ENCODE peak calls at places on chromosomes 11 and 22, in eight cellular contexts. R is neural crest cell, T is Caco-2, E is HFF-Myc, M is OCI-LY7, D is mammary epithelial cell, Y is body of pancreas, X is PC-3. U is an unnamed sample.
A peak's percentile ranks its signal among the peaks of the same experiment; 100 is the strongest.

GRCh38 chr11:111193924-111194490 is 51.5 kb upstream of the POU2AF2 start:
- DNase-seq in E (no peak), X (peak; percentile 53), R (no peak), T (no peak), M (no peak), D (peak; percentile 28), Y (no peak), U (no peak)

GRCh38 chr22:28799834-28800307 is 498 bp downstream of the XBP1 start:
- DNase-seq in T (no peak), R (peak; percentile 46), Y (peak; percentile 70), X (peak; percentile 35), M (peak; percentile 24), D (peak; percentile 51), E (no peak), U (peak; percentile 49)

GRCh38 chr22:50144005-50144614 is 26.4 kb upstream of the PANX2 start:
- DNase-seq in R (no peak), Y (no peak), E (no peak), D (no peak), T (no peak), X (no peak), M (no peak), U (no peak)

GRCh38 chr11:70876685-70877084 is 375.7 kb downstream of the SHANK2 start:
- DNase-seq in D (no peak), M (no peak), T (no peak), Y (peak; percentile 74), E (no peak), X (no peak), R (no peak), U (no peak)

GRCh38 chr11:27525824-27526516 is 19.4 kb upstream of the LIN7C start:
- DNase-seq in T (no peak), E (no peak), X (no peak), M (no peak), R (no peak), D (no peak), Y (no peak), U (no peak)

GRCh38 chr22:20152464-20152890 is 1.6 kb upstream of the CCDC188 start:
- DNase-seq in Y (no peak), D (no peak), R (no peak), T (no peak), E (no peak), M (no peak), X (no peak), U (no peak)

GRCh38 chr11:7592706-7593105 is 78.9 kb downstream of the PPFIBP2 start:
- DNase-seq in D (peak; percentile 95), E (no peak), Y (peak; percentile 77), X (peak; percentile 25), R (no peak), T (no peak), M (no peak), U (peak; percentile 89)

GRCh38 chr11:61919113-61919840 is 1.9 kb upstream of the RAB3IL1 start:
- DNase-seq in E (no peak), M (peak; percentile 19), X (no peak), D (no peak), R (no peak), Y (no peak), T (no peak), U (no peak)

GRCh38 chr11:106076421-106076922 is 675 bp downstream of the KBTBD3 start:
- DNase-seq in E (no peak), T (no peak), M (peak; percentile 22), D (no peak), R (no peak), X (peak; percentile 17), Y (peak; percentile 21), U (peak; percentile 45)

GRCh38 chr11:123386746-123387510 is 43.1 kb upstream of the GRAMD1B start:
- DNase-seq in R (no peak), M (peak; percentile 35), Y (no peak), D (peak; percentile 21), E (no peak), X (no peak), T (no peak), U (no peak)

GRCh38 chr11:81658722-81659121 is 1074.9 kb downstream of the FAM181B start:
- DNase-seq in R (no peak), M (peak; percentile 44), X (peak; percentile 38), D (peak; percentile 25), E (no peak), Y (no peak), T (peak; percentile 47), U (no peak)

GRCh38 chr11:120115272-120116000 is 22.5 kb downstream of the TRIM29 start:
- DNase-seq in Y (no peak), T (no peak), M (no peak), R (no peak), D (no peak), X (no peak), E (no peak), U (no peak)
- TF ChIP-seq CTCF in Y (no peak), T (no peak), M (no peak), R (no peak), D (peak; percentile 28), X (peak; percentile 24), E (no peak), U (no peak)

GRCh38 chr11:116073854-116074837 is 569.9 kb upstream of the CADM1 start:
- DNase-seq in T (peak; percentile 77), X (no peak), D (no peak), Y (no peak), R (peak; percentile 28), M (no peak), E (no peak), U (no peak)

GRCh38 chr11:116077092-116077491 is 572.9 kb upstream of the CADM1 start:
- DNase-seq in Y (no peak), X (no peak), T (no peak), D (no peak), R (no peak), M (no peak), E (no peak), U (no peak)

GRCh38 chr11:116079580-116079979 is 575.4 kb upstream of the CADM1 start:
- DNase-seq in X (no peak), M (no peak), D (no peak), R (no peak), T (no peak), Y (no peak), E (no peak), U (no peak)

GRCh38 chr11:116082256-116082655 is 578.0 kb upstream of the CADM1 start:
- DNase-seq in M (no peak), R (no peak), X (no peak), T (no peak), Y (no peak), E (no peak), D (no peak), U (no peak)

DNA sequence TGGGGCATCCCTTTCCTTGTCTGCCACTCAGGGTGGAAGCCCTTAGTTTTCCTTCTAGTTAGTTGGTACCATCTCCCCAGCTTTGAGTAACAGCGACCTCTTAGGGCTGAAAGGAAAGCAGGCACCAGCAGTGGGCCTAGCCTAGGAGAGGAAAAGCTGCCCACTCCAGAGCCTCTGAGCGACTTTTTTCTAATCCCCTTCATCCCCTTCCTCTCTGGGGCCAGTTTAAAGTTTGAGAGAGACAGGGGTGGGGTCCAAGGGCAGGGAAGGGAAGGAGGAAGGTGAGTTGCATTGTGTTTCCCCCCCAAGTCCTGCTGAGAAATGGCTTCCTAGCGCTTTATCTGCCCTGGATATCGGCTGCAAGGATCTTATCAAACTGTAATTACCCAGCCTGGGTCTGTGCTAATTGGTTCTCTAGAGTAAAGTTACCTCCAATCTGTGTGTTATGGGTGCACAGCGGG is 573.9 kb upstream of the CADM1 start:
- DNase-seq in D (no peak), T (no peak), R (peak; percentile 22), X (no peak), M (peak; percentile 24), Y (no peak), E (no peak), U (no peak)
- TF ChIP-seq CTCF in D (no peak), T (peak; percentile 42), R (peak; percentile 55), X (no peak), M (peak; percentile 73), Y (no peak), E (no peak), U (no peak)

GRCh38 chr11:74684661-74685060 is 46.6 kb downstream of the CHRDL2 start:
- DNase-seq in X (no peak), M (no peak), D (no peak), E (no peak), T (peak; percentile 14), Y (peak; percentile 6), R (no peak), U (no peak)

GRCh38 chr11:74681686-74682651 is 49.3 kb downstream of the CHRDL2 start:
- DNase-seq in R (no peak), Y (peak; percentile 83), E (no peak), D (no peak), M (no peak), X (peak; percentile 27), T (peak; percentile 33), U (no peak)

GRCh38 chr11:74682731-74683278 is 48.4 kb downstream of the CHRDL2 start:
- DNase-seq in D (no peak), X (no peak), M (no peak), Y (peak; percentile 8), R (no peak), E (no peak), T (peak; percentile 31), U (peak; percentile 23)

GRCh38 chr11:74683941-74684481 is 47.2 kb downstream of the CHRDL2 start:
- DNase-seq in D (no peak), X (peak; percentile 28), E (no peak), Y (peak; percentile 4), T (peak; percentile 33), M (no peak), R (no peak), U (peak; percentile 34)

DNA sequence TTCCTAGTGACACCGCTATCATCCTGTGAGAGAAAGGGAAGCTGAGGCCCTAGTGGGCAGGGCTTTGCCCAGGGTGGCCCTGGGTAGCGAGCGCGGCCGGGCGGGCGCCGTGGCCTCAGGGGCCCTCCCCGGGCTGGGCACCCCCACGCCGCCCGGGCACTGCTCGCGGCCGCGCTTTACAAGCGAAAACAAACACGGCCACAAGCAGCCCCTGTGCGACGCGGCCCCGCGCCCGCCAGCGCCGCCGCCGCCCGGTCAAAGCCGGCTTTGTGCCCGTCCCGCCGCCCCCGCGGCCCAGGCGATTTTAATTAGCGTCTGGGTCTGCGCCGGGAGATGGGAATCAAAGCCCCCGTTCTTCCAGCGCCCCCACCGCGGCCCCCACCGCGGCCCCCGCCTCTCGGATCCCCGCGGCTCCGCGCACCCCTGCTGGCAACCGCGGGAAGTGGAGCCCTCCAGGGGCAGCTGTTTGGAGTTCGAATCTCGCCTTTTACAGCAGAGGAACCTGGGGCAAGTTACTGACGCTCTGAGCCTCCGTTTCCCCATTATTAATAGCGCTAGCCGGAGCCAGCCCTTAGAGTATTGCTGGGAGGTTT is 47.9 kb downstream of the CHRDL2 start:
- DNase-seq in E (no peak), T (peak; percentile 17), Y (peak; percentile 20), M (no peak), R (peak; percentile 35), X (no peak), D (no peak), U (peak; percentile 37)
- TF ChIP-seq CTCF in E (peak; percentile 45), T (no peak), Y (peak; percentile 44), M (no peak), R (peak; percentile 60), X (peak; percentile 49), D (peak; percentile 11), U (peak; percentile 55)

DNA sequence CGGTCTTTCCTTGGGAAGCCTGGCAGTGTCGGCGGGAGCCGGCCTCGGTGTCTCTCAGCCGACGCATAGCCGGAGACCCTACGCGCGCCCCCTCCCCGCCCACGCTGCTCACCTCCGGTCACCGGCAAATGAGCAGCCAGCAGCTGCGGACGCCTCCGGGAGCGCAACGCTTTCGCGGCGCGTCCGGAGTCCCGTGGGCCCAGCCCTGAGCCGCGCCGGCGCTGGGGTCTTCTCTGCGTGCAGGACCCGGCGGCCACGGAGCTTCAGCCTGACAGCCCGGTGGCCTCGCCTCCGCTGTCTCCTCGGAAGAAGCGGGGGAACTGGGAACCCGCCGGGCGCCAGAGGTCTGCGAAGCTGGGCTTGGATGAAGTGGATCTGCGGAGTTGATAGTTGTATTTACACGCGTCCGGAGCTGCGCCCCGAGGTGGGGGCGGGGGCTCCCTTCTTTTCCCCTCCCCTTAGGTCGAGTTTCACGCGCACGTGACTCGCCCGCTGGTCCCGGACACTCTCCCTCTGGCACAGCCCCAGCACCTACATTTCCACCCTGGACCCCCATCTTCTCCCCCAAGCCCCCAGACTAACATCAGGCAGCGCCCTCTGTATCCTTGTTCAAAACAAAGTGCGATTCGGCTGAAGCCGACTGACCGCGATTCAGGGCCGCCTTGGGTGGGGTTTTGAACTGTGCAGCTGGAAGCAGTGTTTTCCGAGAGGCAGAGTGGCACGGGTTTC is at the start of gene SLC43A1:
- DNase-seq in M (peak; percentile 63), D (no peak), Y (peak; percentile 80), E (no peak), X (peak; percentile 46), R (peak; percentile 33), T (peak; percentile 66), U (no peak)
- TF ChIP-seq CTCF in M (peak; percentile 31), D (no peak), Y (no peak), E (no peak), X (peak; percentile 25), R (no peak), T (no peak), U (no peak)

U was measured in CD14-positive monocyte.